ENCODE peak calls at places on chromosomes 12 and 14, in five cellular contexts. S is stimulated activated CD4-positive, alpha-beta T cell treated with anti-CD3 and anti-CD28 coated beads, Interleukin-1b, Interleukin-23, amount 100 ng/mL, for 48 hours; H is ELR; U is neural crest cell; Q is HT-29. T is an unnamed sample.

GRCh38 chr12:28742791-28743190 is 406.3 kb upstream of the FAR2 start:
- DNase-seq in S (no peak), H (peak), U (no peak), Q (no peak), T (no peak)

GRCh38 chr14:54762296-54762695 is 140.3 kb downstream of the GCH1 start:
- DNase-seq in S (no peak), H (no peak), U (no peak), Q (no peak), T (no peak)

GRCh38 chr12:30908389-30909087 is 18.0 kb upstream of the TSPAN11 start:
- DNase-seq in S (no peak), H (no peak), U (no peak), Q (no peak), T (no peak)

GRCh38 chr12:121240484-121241202 is 30.7 kb downstream of the P2RX4 start:
- DNase-seq in S (peak), H (no peak), U (no peak), Q (no peak), T (no peak)

GRCh38 chr14:74085047-74085637 is 386 bp downstream of the LIN52 start:
- DNase-seq in S (peak), H (peak), U (no peak), Q (no peak), T (peak)

GRCh38 chr12:33439587-33440011 is at the start of gene SYT10:
- DNase-seq in S (no peak), H (no peak), U (peak), Q (no peak), T (peak)

GRCh38 chr14:59428581-59429012 is 36.6 kb downstream of the GPR135 start:
- DNase-seq in S (peak), H (peak), U (no peak), Q (no peak), T (no peak)

GRCh38 chr14:92322516-92322915 is 449 bp upstream of the SLC24A4 start:
- DNase-seq in S (no peak), H (no peak), U (no peak), Q (no peak), T (no peak)

GRCh38 chr12:118925407-118926202 is 55.7 kb upstream of the SRRM4 start:
- DNase-seq in S (no peak), H (no peak), U (no peak), Q (no peak), T (no peak)

GRCh38 chr12:2813573-2814185 is 1.2 kb downstream of the ITFG2 start:
- DNase-seq in S (peak), H (peak), U (peak), Q (peak), T (peak)

GRCh38 chr14:60648934-60649814 is at the start of gene SIX1:
- DNase-seq in S (no peak), H (peak), U (no peak), Q (no peak), T (peak)

GRCh38 chr14:74962059-74962458 is 6.7 kb upstream of the PGF start:
- DNase-seq in S (no peak), H (no peak), U (no peak), Q (no peak), T (no peak)

GRCh38 chr12:42014972-42015371 is 129.7 kb downstream of the GXYLT1 start:
- DNase-seq in S (no peak), H (no peak), U (no peak), Q (no peak), T (no peak)

GRCh38 chr12:51152953-51153352 is 20.0 kb downstream of the TFCP2 start:
- DNase-seq in S (no peak), H (no peak), U (no peak), Q (no peak), T (no peak)

GRCh38 chr12:64672925-64673409 is 62.7 kb downstream of the RASSF3 start:
- DNase-seq in S (no peak), H (peak), U (no peak), Q (peak), T (peak)

GRCh38 chr12:1542599-1542998 is 51.8 kb downstream of the FBXL14 start:
- DNase-seq in S (no peak), H (no peak), U (no peak), Q (no peak), T (no peak)

GRCh38 chr12:108000111-108000510 is 129.0 kb upstream of the WSCD2 start:
- DNase-seq in S (no peak), H (no peak), U (no peak), Q (no peak), T (peak)

GRCh38 chr12:46677749-46678148 is 148.0 kb downstream of the SLC38A4 start:
- DNase-seq in S (no peak), H (peak), U (no peak), Q (peak), T (peak)

GRCh38 chr12:29234965-29235364 is 85.9 kb downstream of the FAR2 start:
- DNase-seq in S (no peak), H (no peak), U (no peak), Q (no peak), T (no peak)

GRCh38 chr14:90645842-90646443 is 170.3 kb downstream of the TTC7B start:
- DNase-seq in S (no peak), H (peak), U (no peak), Q (peak), T (no peak)

GRCh38 chr12:52043386-52044212 is 7.6 kb upstream of the NR4A1 start:
- DNase-seq in S (no peak), H (no peak), U (no peak), Q (no peak), T (no peak)

GRCh38 chr12:44154128-44154527 is 318.2 kb downstream of the TMEM117 start:
- DNase-seq in S (no peak), H (no peak), U (no peak), Q (no peak), T (no peak)

GRCh38 chr14:85122690-85123089 is 407.3 kb upstream of the FLRT2 start:
- DNase-seq in S (no peak), H (peak), U (no peak), Q (peak), T (peak)